ENCODE peak calls at places on chromosomes 3 and 15, in seven cellular contexts. V is upper lobe of left lung, X is GM12878, J is A549, Z is stomach, P is ovary, A is tibial nerve. T is an unnamed sample. For H3K4me1, the result is how much of the 10 kb centered on the place peaks cover.

GRCh38 chr15:69357773-69358765 is 56.1 kb upstream of the KIF23 start:
- DNase-seq in V (peak), A (no peak), Z (peak), J (no peak), P (peak), X (no peak), T (no peak)

GRCh38 chr3:132418916-132419315 is 1.6 kb downstream of the DNAJC13 start:
- DNase-seq in P (no peak), A (no peak), V (no peak), X (no peak), J (no peak), Z (no peak), T (no peak)

GRCh38 chr3:32009101-32009500 is 27.6 kb downstream of the ZNF860 start:
- DNase-seq in V (no peak), X (no peak), Z (no peak), P (no peak), A (no peak), J (no peak), T (no peak)

GRCh38 chr15:86863226-86863915 is 783.7 kb downstream of the AGBL1 start:
- DNase-seq in J (no peak), Z (no peak), X (no peak), A (no peak), P (no peak), V (no peak), T (no peak)

GRCh38 chr3:20700702-20701101 is 514.7 kb upstream of the SGO1 start:
- DNase-seq in Z (no peak), V (no peak), P (no peak), X (no peak), A (no peak), J (no peak), T (no peak)

GRCh38 chr3:46705751-46706572 is 4.8 kb downstream of the TMIE start:
- DNase-seq in A (no peak), Z (no peak), J (no peak), V (no peak), P (peak), X (no peak), T (peak)

GRCh38 chr3:161316006-161316689 is 55.2 kb downstream of the SPTSSB start:
- DNase-seq in P (no peak), Z (peak), J (peak), V (no peak), X (no peak), A (no peak), T (peak)

GRCh38 chr15:85545185-85545584 is 164.8 kb downstream of the AKAP13 start:
- DNase-seq in Z (no peak), P (no peak), V (no peak), J (no peak), A (no peak), X (no peak), T (no peak)

GRCh38 chr3:27484002-27484844 is at the start of gene SLC4A7:
- DNase-seq in P (peak), V (peak), J (peak), A (peak), Z (peak), X (peak), T (peak)

GRCh38 chr15:58463815-58464697 is 32.3 kb downstream of the LIPC start:
- DNase-seq in V (no peak), X (no peak), J (no peak), Z (no peak), P (no peak), A (no peak), T (no peak)

GRCh38 chr3:172514678-172515077 is 8.6 kb downstream of the TNFSF10 start:
- DNase-seq in V (no peak), Z (no peak), J (no peak), X (no peak), A (no peak), P (no peak), T (no peak)

GRCh38 chr3:172515130-172515918 is 7.9 kb downstream of the TNFSF10 start:
- DNase-seq in P (no peak), Z (no peak), V (no peak), A (no peak), X (no peak), J (no peak), T (no peak)

GRCh38 chr3:172512363-172512762 is 10.9 kb downstream of the TNFSF10 start:
- DNase-seq in Z (peak), P (no peak), X (peak), J (no peak), A (no peak), V (peak), T (peak)

GRCh38 chr3:172513488-172513887 is 9.7 kb downstream of the TNFSF10 start:
- DNase-seq in Z (no peak), J (no peak), P (no peak), V (no peak), A (no peak), X (no peak), T (no peak)

DNA sequence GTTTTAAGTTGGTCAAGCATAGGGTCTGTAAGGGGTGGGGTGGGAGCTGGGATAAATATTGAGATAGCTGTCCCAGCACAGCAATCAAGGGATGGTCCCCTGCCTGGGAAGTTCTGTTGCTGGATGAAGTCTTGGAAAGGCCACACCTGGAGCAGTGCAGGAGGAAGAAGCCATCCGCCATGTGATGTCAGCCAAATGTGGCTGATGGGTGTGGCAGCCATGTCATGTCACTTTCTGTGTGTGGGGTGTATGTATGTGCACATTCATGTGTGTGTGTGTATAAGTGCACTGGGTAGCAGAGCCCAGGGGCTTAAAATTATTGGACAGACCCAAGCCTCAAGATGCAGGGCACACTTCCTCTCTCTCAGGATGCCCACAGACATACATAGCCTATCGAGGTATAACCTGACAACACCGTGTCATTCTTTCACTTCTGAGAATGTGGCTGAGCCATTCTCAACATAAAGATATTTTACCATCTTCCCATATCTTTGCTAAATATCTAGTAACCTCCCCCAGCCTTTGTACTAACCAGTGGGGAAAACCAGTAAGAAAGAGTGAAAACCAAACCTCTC is 11.4 kb downstream of the TNFSF10 start:
- DNase-seq in P (no peak), Z (no peak), V (no peak), A (no peak), J (no peak), X (peak), T (no peak)
- TF ChIP-seq CTCF in P (no peak), Z (no peak), V (no peak), A (no peak), J (no peak), X (no peak), T (no peak)

DNA sequence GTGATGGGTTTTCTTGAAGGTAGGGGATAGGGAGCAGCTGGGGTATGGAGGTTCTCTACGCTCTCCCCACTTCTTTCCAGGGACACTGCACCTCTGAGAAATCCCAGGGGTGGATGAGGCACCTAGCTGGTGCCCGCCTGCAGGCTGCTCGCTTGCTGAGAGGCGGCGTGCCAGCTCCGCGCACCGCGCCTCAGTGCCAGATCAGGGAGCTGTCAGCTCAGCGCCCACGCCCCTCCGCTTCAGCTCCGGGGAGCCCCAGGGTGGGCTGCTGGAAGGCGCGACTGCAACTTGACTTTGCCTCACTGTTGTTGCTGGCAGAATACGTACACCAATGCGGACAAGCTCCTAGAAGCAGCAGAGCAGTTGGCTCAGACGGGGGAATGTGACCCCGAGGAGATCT is 345.7 kb upstream of the UMPS start:
- DNase-seq in J (no peak), A (no peak), V (no peak), P (no peak), Z (no peak), X (no peak), T (no peak)
- TF ChIP-seq EP300 in J (no peak), A (no peak), V (no peak), P (no peak), Z (no peak), X (no peak), T (no peak)

GRCh38 chr3:152272771-152273242 is 4.1 kb downstream of the MBNL1 start:
- DNase-seq in X (no peak), A (no peak), J (no peak), P (no peak), Z (no peak), V (no peak), T (no peak)
- H3K4me1 ChIP-seq in X (under half), A (half or more), J (half or more), P (under half), Z (under half), V (half or more), T (under half)

GRCh38 chr3:42578054-42578453 is 3.7 kb downstream of the SEC22C start:
- DNase-seq in X (no peak), Z (no peak), A (no peak), J (no peak), V (no peak), P (no peak), T (no peak)
- TF ChIP-seq CTCF in X (no peak), Z (no peak), A (no peak), J (no peak), V (no peak), P (no peak), T (no peak)

GRCh38 chr15:67792250-67792942 is 32.9 kb upstream of the SKOR1 start:
- DNase-seq in J (no peak), P (no peak), A (no peak), X (no peak), Z (no peak), V (no peak), T (no peak)
- TF ChIP-seq EP300 in J (no peak), P (no peak), A (no peak), X (no peak), Z (no peak), V (no peak), T (no peak)

DNA sequence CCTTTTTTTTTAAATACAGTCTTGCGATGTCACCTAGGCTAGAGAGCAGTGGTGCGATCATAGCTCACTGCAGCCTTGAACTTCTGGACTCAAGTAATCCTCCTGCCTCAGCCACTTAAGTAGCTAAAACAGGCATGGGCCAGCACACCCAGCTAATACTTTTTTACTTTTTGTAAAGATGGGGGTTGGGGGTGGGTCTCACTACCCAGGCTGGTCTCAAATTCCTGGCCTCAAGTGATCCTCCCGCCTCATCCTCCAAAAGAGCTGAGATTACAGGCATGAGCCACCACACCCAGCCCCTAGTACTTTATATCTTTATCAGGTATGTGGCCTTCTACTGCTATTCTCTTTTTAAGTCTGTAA is 8.3 kb downstream of the PEAK1 start:
- DNase-seq in P (no peak), X (no peak), J (no peak), Z (no peak), A (no peak), V (no peak), T (no peak)
- H3K4me1 ChIP-seq in P (under half), X (under half), J (under half), Z (under half), A (under half), V (under half), T (under half)

T was measured in transverse colon.